ENCODE peak calls at places on chromosomes 3 and 15, in eight cellular contexts. V is tibial artery, W is foreskin fibroblast, T is heart left ventricle, I is heart right ventricle, J is dorsolateral prefrontal cortex, Y is body of pancreas, E is mammary epithelial cell. L is an unnamed sample.

GRCh38 chr3:173930251-173930650 is 532.7 kb downstream of the NLGN1 start:
- DNase-seq in T (no peak), J (no peak), Y (no peak), W (no peak), E (no peak), I (no peak), V (no peak), L (no peak)

GRCh38 chr3:166837535-166837934 is 542.6 kb downstream of the ZBBX start:
- DNase-seq in E (peak; percentile 1), I (no peak), W (no peak), Y (peak; percentile 8), J (no peak), V (no peak), T (no peak), L (peak; percentile 8)

GRCh38 chr15:64580696-64581407 is 120.5 kb downstream of the ZNF609 start:
- DNase-seq in V (no peak), J (no peak), W (no peak), T (no peak), Y (no peak), E (no peak), I (no peak), L (no peak)

GRCh38 chr3:41276191-41276590 is 76.9 kb downstream of the CTNNB1 start:
- DNase-seq in W (no peak), E (peak; percentile 57), T (no peak), V (no peak), Y (no peak), I (no peak), J (no peak), L (no peak)

GRCh38 chr3:185473290-185473815 is 25.5 kb downstream of the TMEM41A start:
- DNase-seq in I (no peak), Y (no peak), E (no peak), T (no peak), J (peak; percentile 66), W (no peak), V (no peak), L (peak; percentile 15)

GRCh38 chr3:12986986-12987385 is 86.2 kb downstream of the IQSEC1 start:
- DNase-seq in I (peak; percentile 59), Y (peak; percentile 48), W (no peak), T (no peak), E (no peak), J (no peak), V (no peak), L (no peak)

GRCh38 chr3:128072454-128073184 is 20.4 kb downstream of the SEC61A1 start:
- DNase-seq in Y (peak; percentile 75), I (no peak), E (no peak), W (no peak), V (no peak), J (no peak), T (no peak), L (no peak)

GRCh38 chr3:8546609-8547008 is 45.0 kb downstream of the LMCD1 start:
- DNase-seq in T (no peak), Y (no peak), W (no peak), E (no peak), J (no peak), I (no peak), V (no peak), L (no peak)

GRCh38 chr3:130601662-130602061 is 84.7 kb downstream of the COL6A6 start:
- DNase-seq in E (peak; percentile 23), V (no peak), Y (no peak), J (no peak), I (no peak), W (peak; percentile 41), T (no peak), L (peak; percentile 43)

GRCh38 chr3:133437391-133438093 is 37.7 kb downstream of the BFSP2 start:
- DNase-seq in E (no peak), I (no peak), W (no peak), V (no peak), Y (peak; percentile 38), J (no peak), T (no peak), L (no peak)
- TF ChIP-seq CTCF in E (no peak), I (no peak), W (peak; percentile 11), V (no peak), Y (peak; percentile 32), J (no peak), T (peak; percentile 21), L (no peak)

DNA sequence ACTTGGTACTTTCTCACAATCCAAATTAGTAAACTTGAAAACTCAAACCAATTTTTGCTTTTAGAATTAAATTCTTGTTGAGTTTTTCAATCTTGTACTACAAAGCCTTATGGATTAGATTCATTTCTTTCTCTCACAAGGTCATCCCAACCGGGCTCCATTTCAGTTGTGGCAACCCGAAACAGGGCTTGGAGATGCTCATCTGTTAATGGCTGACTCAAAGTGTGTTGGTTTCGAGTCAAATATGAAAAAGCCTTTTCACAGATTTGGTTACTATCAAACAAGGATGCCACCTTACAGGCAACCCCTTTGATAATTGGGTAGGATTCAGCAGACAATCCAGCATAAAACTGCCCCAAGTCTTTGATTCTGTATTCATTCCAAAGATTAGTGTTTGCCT is 1.8 kb downstream of the EPM2AIP1 start:
- DNase-seq in E (no peak), V (no peak), J (no peak), I (no peak), T (no peak), Y (no peak), W (no peak), L (no peak)
- H3K4me3 ChIP-seq in E (peak overlapping the region; percentile 88), V (peak overlapping the region; percentile 61), J (peak overlapping the region; percentile 87), I (peak overlapping the region; percentile 87), T (peak overlapping the region; percentile 65), Y (no peak overlapping the region), W (peak overlapping the region; percentile 86), L (peak overlapping the region; percentile 79)

GRCh38 chr15:67080900-67081431 is 15.6 kb downstream of the SMAD3 start:
- DNase-seq in E (peak; percentile 80), W (peak; percentile 90), T (peak; percentile 68), Y (peak; percentile 66), V (no peak), I (no peak), J (peak; percentile 72), L (peak; percentile 95)
- TF ChIP-seq CTCF in E (no peak), W (peak; percentile 13), T (no peak), Y (no peak), V (no peak), I (no peak), J (no peak), L (peak; percentile 27)

DNA sequence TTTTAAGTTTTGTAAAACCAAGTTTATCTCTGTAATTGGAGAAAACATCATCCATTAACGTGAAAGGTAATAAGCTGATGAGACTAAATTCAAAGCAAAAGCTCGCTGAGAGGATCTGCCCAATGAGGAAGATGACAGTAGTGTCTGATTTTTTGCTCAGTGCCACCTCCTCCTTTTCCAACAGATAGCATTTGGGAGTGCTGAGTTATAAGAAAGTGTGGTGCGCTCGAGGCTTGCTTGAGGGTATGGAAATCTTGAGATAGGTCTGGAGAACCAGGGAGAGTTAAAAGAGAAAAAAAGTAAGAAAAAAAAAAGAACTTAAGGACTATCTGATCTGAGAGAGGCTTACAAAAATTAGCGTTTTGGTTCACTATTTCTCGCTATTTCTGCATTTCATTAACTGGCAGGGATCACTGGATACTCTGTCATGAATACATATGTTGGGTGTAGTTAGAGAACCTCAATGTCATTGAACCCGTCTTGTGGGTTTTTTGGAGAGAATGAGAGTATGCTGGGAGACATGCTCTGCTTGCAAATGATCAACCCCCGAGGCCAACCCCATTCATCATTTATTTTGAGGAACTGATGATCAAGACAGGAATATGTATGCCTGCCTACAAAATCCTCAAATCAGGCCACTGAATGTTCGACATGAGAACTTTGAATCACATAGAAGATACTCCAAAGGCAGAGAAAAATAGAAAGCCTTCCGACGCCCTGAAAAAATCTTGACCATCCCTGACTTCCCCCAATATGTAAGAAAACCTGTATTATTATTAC is 963 bp upstream of the USP13 start:
- DNase-seq in V (no peak), J (no peak), Y (no peak), I (no peak), T (no peak), W (no peak), E (no peak), L (no peak)
- H3K4me3 ChIP-seq in V (peak overlapping the region; percentile 85), J (peak overlapping the region; percentile 90), Y (no peak overlapping the region), I (peak overlapping the region; percentile 69), T (peak overlapping the region; percentile 88), W (peak overlapping the region; percentile 71), E (peak overlapping the region; percentile 66), L (peak overlapping the region; percentile 55)

GRCh38 chr15:42371125-42371524 is 11.8 kb downstream of the CAPN3 start:
- DNase-seq in E (no peak), Y (no peak), J (no peak), I (no peak), T (no peak), V (no peak), W (peak; percentile 53), L (peak; percentile 57)
- TF ChIP-seq CTCF in E (no peak), Y (no peak), J (no peak), I (no peak), T (no peak), V (no peak), W (no peak), L (peak; percentile 29)

GRCh38 chr15:42919308-42919707 is 1.3 kb downstream of the TTBK2 start:
- DNase-seq in J (no peak), T (no peak), E (peak; percentile 11), Y (no peak), W (peak; percentile 21), V (no peak), I (no peak), L (peak; percentile 16)
- H3K4me3 ChIP-seq in J (peak overlapping the region; percentile 90), T (peak overlapping the region; percentile 95), E (peak overlapping the region; percentile 44), Y (peak overlapping the region; percentile 56), W (peak overlapping the region; percentile 88), V (peak overlapping the region; percentile 99), I (peak overlapping the region; percentile 98), L (peak overlapping the region; percentile 79)